ENCODE peak calls at places on chromosome 3, in six cellular contexts. W is nephron progenitor cell, M is keratinocyte, D is heart right ventricle, G is kidney, H is RWPE2. L is an unnamed sample.

GRCh38 chr3:101824691-101825090 is 24.6 kb upstream of the NFKBIZ start:
- DNase-seq in H (no peak), M (no peak), W (no peak), G (no peak), D (no peak), L (no peak)

GRCh38 chr3:64489361-64490044 is 198.3 kb downstream of the ADAMTS9 start:
- DNase-seq in G (peak), D (peak), H (no peak), W (peak), M (no peak), L (peak)

GRCh38 chr3:184703657-184704056 is 8.2 kb downstream of the MAGEF1 start:
- DNase-seq in D (no peak), H (no peak), G (no peak), M (no peak), W (no peak), L (no peak)

GRCh38 chr3:66029443-66029842 is 9.3 kb downstream of the MAGI1 start:
- DNase-seq in G (no peak), H (no peak), W (no peak), D (no peak), M (no peak), L (no peak)

GRCh38 chr3:125431391-125431790 is 56.3 kb upstream of the ZNF148 start:
- DNase-seq in W (no peak), H (no peak), M (no peak), D (no peak), G (no peak), L (no peak)

GRCh38 chr3:46656778-46657556 is 36.5 kb downstream of the ALS2CL start:
- DNase-seq in M (no peak), D (no peak), W (no peak), H (peak), G (no peak), L (no peak)

GRCh38 chr3:107421170-107421792 is 44.0 kb downstream of the CCDC54 start:
- DNase-seq in G (no peak), W (peak), H (no peak), M (peak), D (no peak), L (no peak)

GRCh38 chr3:195356151-195357086 is 85.5 kb upstream of the XXYLT1 start:
- DNase-seq in D (peak), G (no peak), M (no peak), H (no peak), W (no peak), L (no peak)

GRCh38 chr3:46812237-46812791 is 50.9 kb downstream of the MYL3 start:
- DNase-seq in W (peak), H (peak), D (peak), G (peak), M (peak), L (peak)

GRCh38 chr3:76570436-76571057 is 469.4 kb upstream of the ROBO2 start:
- DNase-seq in W (no peak), M (no peak), H (no peak), G (no peak), D (no peak), L (no peak)

GRCh38 chr3:175336406-175337133 is 477.4 kb downstream of the NAALADL2 start:
- DNase-seq in D (no peak), G (no peak), W (no peak), M (no peak), H (no peak), L (no peak)

GRCh38 chr3:60669636-60670035 is 581.6 kb downstream of the FHIT start:
- DNase-seq in G (no peak), D (no peak), H (no peak), W (no peak), M (no peak), L (no peak)

GRCh38 chr3:117837391-117837790 is 1127.8 kb downstream of the TUSC7 start:
- DNase-seq in M (no peak), H (no peak), G (no peak), D (no peak), W (no peak), L (no peak)

GRCh38 chr3:78737988-78738387 is 1029.8 kb downstream of the ROBO1 start:
- DNase-seq in M (no peak), W (no peak), G (no peak), D (peak), H (no peak), L (no peak)

GRCh38 chr3:159796744-159797143 is 191.9 kb upstream of the IL12A start:
- DNase-seq in M (no peak), G (no peak), H (no peak), W (no peak), D (no peak), L (no peak)

GRCh38 chr3:77324115-77324514 is 284.2 kb downstream of the ROBO2 start:
- DNase-seq in D (no peak), M (no peak), G (no peak), W (no peak), H (no peak), L (no peak)

GRCh38 chr3:81716870-81717509 is 44.5 kb downstream of the GBE1 start:
- DNase-seq in D (peak), H (no peak), G (no peak), W (peak), M (no peak), L (no peak)

GRCh38 chr3:4343258-4343657 is 40.1 kb downstream of the SETMAR start:
- DNase-seq in W (no peak), D (no peak), G (no peak), H (no peak), M (no peak), L (no peak)

GRCh38 chr3:28972921-28973320 is 307.9 kb upstream of the RBMS3 start:
- DNase-seq in W (no peak), G (no peak), D (no peak), M (no peak), H (no peak), L (no peak)

GRCh38 chr3:107861904-107862303 is 228.9 kb downstream of the CD47 start:
- DNase-seq in H (no peak), D (no peak), M (no peak), G (no peak), W (no peak), L (no peak)

GRCh38 chr3:5016218-5017161 is 37.3 kb downstream of the BHLHE40 start:
- DNase-seq in W (no peak), D (peak), M (no peak), H (no peak), G (no peak), L (no peak)

GRCh38 chr3:41508063-41508696 is 308.9 kb downstream of the CTNNB1 start:
- DNase-seq in D (no peak), H (peak), W (no peak), G (no peak), M (peak), L (no peak)

GRCh38 chr3:14166877-14167605 is 11.4 kb downstream of the XPC start:
- DNase-seq in M (peak), H (no peak), W (no peak), D (no peak), G (no peak), L (no peak)

GRCh38 chr3:11556234-11556633 is 87.5 kb downstream of the VGLL4 start:
- DNase-seq in H (peak), M (no peak), W (no peak), G (peak), D (no peak), L (no peak)

GRCh38 chr3:15051531-15051930 is 13.6 kb downstream of the MRPS25 start:
- DNase-seq in W (peak), G (no peak), H (no peak), D (no peak), M (no peak), L (peak)

GRCh38 chr3:123194552-123194951 is 7.2 kb upstream of the SEC22A start:
- DNase-seq in W (peak), H (no peak), D (peak), M (no peak), G (no peak), L (peak)

GRCh38 chr3:188769833-188770232 is 401.9 kb upstream of the TPRG1 start:
- DNase-seq in D (no peak), M (no peak), H (no peak), G (no peak), W (no peak), L (no peak)

DNA sequence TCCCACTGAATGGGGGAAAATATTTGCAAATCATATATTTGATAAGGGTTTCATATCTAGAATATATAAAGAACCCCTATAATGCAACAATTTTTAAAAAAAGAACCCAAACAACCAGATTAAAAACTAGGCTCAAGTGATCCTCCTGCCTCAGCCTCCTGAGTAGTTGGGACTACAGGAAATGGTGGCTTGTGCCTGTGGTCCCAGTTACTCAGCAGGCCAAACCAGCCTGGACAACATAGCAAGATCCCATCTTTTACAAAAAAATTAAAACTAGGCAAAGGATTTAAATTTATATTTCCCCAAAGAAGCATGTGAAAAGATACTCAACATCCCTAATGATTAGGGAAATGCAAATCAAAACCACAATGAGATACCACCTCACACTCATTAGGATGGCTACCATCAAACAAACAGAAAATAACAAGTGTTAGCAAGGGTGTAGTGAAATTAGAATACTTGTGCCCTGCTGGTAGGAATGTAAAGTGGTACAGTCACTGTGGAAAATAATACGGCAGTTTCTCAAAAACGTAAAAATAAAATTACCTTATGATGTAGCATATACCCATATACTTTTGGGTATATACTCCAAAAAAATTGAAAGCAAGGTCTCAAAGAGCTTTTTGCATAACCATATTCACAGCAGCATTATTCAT is 19.7 kb downstream of the TFDP2 start:
- DNase-seq in D (no peak), G (no peak), W (no peak), H (no peak), M (no peak), L (no peak)
- TF ChIP-seq CTCF in D (no peak), G (no peak), W (peak), H (peak), M (peak), L (peak)

GRCh38 chr3:126490619-126491018 is 14.9 kb upstream of the ZXDC start:
- DNase-seq in W (no peak), D (no peak), G (peak), M (no peak), H (no peak), L (no peak)
- TF ChIP-seq CTCF in W (no peak), D (no peak), G (no peak), M (peak), H (no peak), L (peak)

DNA sequence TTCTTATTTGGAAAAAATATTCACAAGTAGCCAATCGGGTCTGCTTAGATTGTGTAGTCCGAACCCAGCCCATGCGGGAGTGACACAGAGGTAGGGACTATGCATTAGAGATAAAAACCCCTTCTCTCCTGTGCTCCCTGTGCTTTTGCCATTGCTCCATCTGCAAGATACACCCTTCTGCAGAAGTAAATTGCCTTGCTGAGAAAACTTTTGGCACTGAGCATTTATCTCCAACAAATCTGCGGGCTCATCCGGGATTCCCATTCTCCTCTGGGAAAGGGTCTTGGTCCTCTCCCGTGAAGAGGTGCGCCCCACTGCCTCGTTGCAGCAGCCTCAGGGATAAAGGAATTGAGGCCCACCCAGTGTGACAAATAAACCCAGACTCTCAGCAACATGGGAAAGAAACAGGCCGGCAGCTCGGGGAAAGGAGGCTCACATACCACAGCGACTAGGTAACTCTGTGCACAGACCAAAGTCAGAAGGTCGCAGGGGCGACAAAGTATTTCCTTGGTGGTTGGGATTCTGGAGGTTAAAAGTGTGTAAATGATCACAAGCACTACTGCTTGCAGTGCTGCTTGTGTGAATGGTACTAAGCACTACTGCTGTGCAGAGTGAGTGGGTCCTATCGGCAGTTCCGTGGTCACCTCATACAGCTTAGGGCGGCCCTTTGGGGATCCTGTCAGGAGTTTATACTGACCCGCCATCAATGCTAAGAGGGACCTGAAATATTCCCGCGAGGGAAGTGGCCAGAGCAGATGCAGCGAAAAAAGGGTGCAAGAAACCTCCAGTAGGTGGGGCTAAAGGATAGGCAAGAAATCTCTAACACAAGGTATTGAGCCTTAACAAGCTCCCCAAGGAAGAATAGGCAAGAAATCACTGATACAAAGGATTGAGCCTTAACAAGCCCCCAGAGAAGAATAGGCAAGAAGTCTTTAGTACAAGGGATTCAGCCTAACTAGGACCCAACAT is 54.3 kb downstream of the GSK3B start:
- DNase-seq in W (peak), G (no peak), H (no peak), D (no peak), M (no peak), L (no peak)
- TF ChIP-seq CTCF in W (peak), G (peak), H (no peak), D (no peak), M (no peak), L (no peak)

DNA sequence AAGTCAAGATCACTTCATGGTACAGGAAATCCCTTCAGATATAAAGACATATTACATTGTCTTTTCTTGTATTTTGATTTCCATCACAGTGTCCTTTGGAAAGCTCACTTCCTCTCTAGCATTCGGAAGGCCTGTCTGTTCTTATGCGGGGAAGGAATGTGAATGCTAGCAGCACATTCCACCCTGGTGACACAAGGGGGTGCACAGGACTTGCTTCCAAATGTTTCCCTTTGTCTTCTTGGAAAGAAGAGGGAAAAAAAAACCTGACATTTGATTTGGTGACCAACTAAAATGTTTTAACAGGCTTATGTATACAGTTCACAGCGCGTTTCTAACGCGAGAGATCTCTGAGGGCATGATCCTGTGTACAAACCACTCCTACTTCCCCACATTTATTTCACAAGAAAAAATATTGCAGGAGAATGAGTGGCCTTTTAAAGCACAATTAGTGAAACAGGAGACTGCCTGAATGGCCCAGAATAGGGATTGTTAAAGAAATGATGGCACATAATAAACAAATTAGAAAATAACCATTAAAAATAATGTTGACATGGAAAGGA is 107.5 kb upstream of the FXR1 start:
- DNase-seq in W (peak), D (peak), H (no peak), G (no peak), M (no peak), L (no peak)
- TF ChIP-seq CTCF in W (peak), D (no peak), H (peak), G (peak), M (peak), L (peak)

DNA sequence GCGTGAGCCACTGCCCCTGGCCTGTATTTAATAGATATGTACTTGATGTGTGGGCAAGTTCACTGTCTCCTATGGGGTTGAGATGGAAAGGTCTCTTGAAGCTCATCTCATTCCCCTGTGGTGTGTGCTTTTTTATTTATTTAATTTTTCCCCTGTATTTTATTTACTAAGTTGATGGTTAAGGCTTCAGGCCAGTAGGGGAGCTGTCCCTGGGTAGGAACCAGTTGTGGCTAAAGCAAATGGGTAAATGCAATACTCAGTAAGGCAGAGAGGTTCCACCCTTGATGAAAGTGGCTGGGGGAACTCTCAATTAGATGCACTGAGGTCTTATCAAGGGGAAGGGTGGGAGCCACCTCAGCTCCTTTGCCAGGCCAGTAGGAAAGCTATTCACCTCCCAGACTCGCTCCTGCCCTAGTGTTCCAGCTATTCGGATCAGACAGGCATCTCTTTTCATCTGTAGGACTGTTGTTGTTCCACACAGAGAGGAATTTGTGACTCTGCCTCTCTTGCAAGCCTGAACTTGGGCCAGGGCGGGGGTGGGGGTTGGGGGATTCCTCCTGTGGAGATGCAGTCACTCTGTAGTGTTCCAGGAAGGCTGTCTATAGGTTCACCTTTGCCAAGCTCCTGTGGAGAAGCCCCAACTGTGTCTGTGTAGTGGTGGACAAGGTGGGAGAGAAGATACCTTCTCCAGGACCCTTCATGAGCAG is 26.1 kb downstream of the PCCB start:
- DNase-seq in W (no peak), D (no peak), M (peak), G (no peak), H (no peak), L (no peak)
- TF ChIP-seq CTCF in W (no peak), D (no peak), M (peak), G (no peak), H (no peak), L (peak)

DNA sequence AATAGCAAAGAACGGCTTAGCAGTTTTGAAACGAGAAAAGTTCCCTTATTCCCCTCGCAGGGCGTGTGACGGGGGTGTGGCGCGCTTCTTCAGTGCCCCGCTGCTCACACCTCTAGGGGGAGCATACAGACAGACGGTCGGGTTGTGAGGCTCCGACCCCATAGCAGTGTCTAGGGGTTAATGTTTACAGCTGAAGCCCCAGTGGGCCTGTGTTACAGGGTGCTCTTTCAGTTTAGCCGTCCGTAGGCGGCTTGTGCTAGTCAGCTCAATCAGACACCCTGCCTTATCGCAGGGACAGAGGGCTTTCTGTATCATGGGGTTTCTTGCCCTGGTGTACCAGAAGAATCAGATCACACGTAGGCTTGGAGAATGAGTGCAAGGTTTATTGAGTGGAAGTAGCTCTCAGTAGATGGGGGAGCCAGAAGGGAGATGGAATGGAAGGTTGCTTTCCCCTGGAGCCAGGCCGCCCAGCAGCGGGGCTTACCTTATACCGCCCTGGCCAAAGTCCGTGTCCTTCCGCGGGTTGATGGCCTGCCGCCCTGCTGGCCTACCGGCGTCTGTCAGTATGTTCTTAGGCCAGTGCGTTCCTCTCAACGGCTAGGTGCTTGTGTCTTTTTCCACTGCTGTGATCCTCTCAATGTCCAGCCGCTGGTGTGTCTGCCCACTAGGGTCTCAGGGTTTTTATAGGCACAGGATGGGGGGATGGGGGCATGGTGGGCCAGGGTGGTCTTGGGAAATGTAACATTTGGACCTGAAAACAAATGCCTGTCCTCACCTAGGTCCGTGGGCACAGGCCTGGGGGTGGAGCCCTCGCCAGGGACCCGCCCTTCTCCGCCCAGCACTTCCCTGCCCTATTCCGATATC is 32.2 kb upstream of the ACP3 start:
- DNase-seq in D (no peak), M (no peak), G (peak), H (no peak), W (no peak), L (peak)
- TF ChIP-seq CTCF in D (no peak), M (no peak), G (no peak), H (no peak), W (no peak), L (peak)

L was measured in progenitor cell of endocrine pancreas.